ENCODE peak calls at places on chromosome 20, in ten cellular contexts. Z is brain microvascular endothelial cell, Q is IMR-90, G is adrenal gland, P is OCI-LY7, R is thoracic aorta, K is body of pancreas, D is left lung, B is ovary, H is SK-N-SH. V is an unnamed sample. For H3K36me3, the result is how much of the 10 kb centered on the place peaks cover.

GRCh38 chr20:34791289-34792020 is 34.0 kb downstream of the NCOA6 start:
- DNase-seq in Z (no peak), B (no peak), K (no peak), D (no peak), Q (peak), R (no peak), P (no peak), G (no peak), H (no peak), V (no peak)

GRCh38 chr20:41308290-41308691 is 9.2 kb downstream of the ZHX3 start:
- DNase-seq in R (no peak), G (no peak), B (no peak), P (no peak), H (no peak), Z (peak), Q (peak), D (no peak), K (no peak), V (no peak)

GRCh38 chr20:21583486-21584168 is 69.8 kb upstream of the NKX2-2 start:
- DNase-seq in K (no peak), P (no peak), D (no peak), R (no peak), B (no peak), Q (no peak), Z (no peak), G (no peak), H (no peak), V (no peak)

GRCh38 chr20:5890773-5891441 is 59.4 kb downstream of the TRMT6 start:
- DNase-seq in Z (no peak), H (no peak), B (no peak), D (no peak), G (no peak), K (no peak), Q (no peak), R (no peak), P (no peak), V (no peak)

GRCh38 chr20:62694868-62695267 is 13.8 kb upstream of the NTSR1 start:
- DNase-seq in H (no peak), B (no peak), K (no peak), R (no peak), Q (no peak), D (no peak), G (no peak), P (no peak), Z (no peak), V (no peak)

GRCh38 chr20:57389695-57390603 is 1.2 kb upstream of the RBM38 start:
- DNase-seq in D (peak), Z (no peak), H (no peak), P (no peak), Q (no peak), K (peak), R (no peak), G (peak), B (peak), V (peak)

GRCh38 chr20:59308493-59309201 is 8.2 kb downstream of the EDN3 start:
- DNase-seq in H (no peak), Q (no peak), R (no peak), P (no peak), G (no peak), K (peak), B (no peak), D (no peak), Z (no peak), V (no peak)

GRCh38 chr20:55472704-55473103 is 532.6 kb downstream of the CBLN4 start:
- DNase-seq in Z (no peak), B (no peak), P (peak), Q (no peak), K (no peak), R (no peak), G (no peak), D (no peak), H (no peak), V (no peak)

GRCh38 chr20:62427172-62428007 is at the start of gene RBBP8NL:
- DNase-seq in R (no peak), Z (no peak), Q (no peak), G (no peak), D (peak), B (no peak), H (no peak), K (peak), P (no peak), V (peak)

GRCh38 chr20:34559311-34560140 is 1.0 kb downstream of the MAP1LC3A start:
- DNase-seq in Q (no peak), Z (no peak), K (peak), H (peak), G (peak), B (peak), P (no peak), D (no peak), R (no peak), V (peak)

GRCh38 chr20:2817891-2818595 is 1.9 kb downstream of the TMEM239 start:
- DNase-seq in B (no peak), P (no peak), G (no peak), R (no peak), Z (no peak), K (peak), Q (no peak), H (peak), D (no peak), V (peak)

GRCh38 chr20:33662172-33662571 is at the start of gene C20orf144:
- DNase-seq in R (no peak), P (no peak), K (no peak), Z (no peak), D (no peak), H (no peak), B (peak), G (no peak), Q (no peak), V (no peak)

GRCh38 chr20:61042501-61043385 is 209.3 kb upstream of the CDH4 start:
- DNase-seq in B (no peak), Q (peak), K (no peak), D (no peak), H (no peak), Z (no peak), R (no peak), G (no peak), P (no peak), V (no peak)

GRCh38 chr20:48398506-48399449 is 429.0 kb downstream of the PREX1 start:
- DNase-seq in P (no peak), Z (no peak), H (no peak), R (no peak), Q (no peak), G (no peak), K (no peak), B (no peak), D (no peak), V (no peak)
- H3K27ac ChIP-seq in P (no peak), Z (no peak), H (peak), R (no peak), Q (no peak), G (no peak), K (peak), B (no peak), D (no peak), V (no peak)

GRCh38 chr20:49136817-49137571 is 51.1 kb downstream of the STAU1 start:
- DNase-seq in H (no peak), G (no peak), R (no peak), Z (no peak), P (no peak), B (no peak), Q (no peak), K (no peak), D (no peak), V (no peak)

GRCh38 chr20:49133571-49133970 is 54.6 kb downstream of the STAU1 start:
- DNase-seq in Z (no peak), R (no peak), H (no peak), B (no peak), K (no peak), D (no peak), P (no peak), Q (no peak), G (no peak), V (no peak)

GRCh38 chr20:49138431-49138830 is 49.7 kb downstream of the STAU1 start:
- DNase-seq in K (no peak), H (no peak), R (no peak), D (no peak), Q (no peak), P (no peak), B (no peak), G (no peak), Z (no peak), V (no peak)

DNA sequence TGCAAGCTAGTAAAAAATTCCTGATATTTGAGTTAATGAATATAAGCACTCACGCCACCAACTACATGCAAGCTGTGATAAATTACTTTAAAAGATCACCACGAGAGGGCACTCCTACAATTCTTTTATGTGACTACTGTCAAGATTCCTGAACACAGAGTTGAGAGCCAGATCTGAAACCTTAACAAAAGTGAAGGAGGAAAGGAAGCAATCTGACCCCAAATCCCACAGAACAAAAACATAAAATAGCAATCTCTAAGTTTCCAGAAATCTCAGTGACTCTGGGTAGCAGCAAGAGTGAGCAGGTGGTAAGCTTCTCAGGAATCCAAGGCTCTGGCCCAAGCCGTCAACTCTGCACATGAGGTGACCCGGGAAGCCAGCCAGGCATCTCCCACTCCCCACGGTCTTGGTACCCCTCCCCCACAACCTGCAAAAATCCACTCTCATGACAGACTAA is 55.1 kb downstream of the STAU1 start:
- DNase-seq in B (peak), D (no peak), G (peak), Q (peak), P (peak), R (no peak), Z (peak), H (peak), K (peak), V (no peak)
- H3K36me3 ChIP-seq in B (under half), D (half or more), G (under half), Q (under half), P (half or more), R (under half), Z (under half), H (under half), K (under half), V (under half)

DNA sequence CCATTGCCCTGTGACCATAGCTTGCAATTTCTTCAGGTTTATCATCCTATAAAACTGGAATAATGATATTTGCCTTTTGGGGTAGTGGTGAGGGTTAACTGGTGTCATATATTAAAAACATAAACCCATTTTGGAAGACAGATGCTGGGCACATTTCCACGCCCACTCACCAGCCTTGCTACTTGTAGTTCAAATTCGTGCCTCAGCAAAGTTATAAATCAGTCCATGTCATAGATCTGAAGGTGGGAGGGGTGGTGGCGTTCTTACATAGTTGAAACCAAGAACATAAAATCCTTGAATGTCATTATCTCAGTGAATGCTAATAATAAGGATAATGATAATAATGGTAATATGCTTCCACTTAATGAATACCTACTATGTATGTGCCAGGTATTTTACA is 9.4 kb upstream of the ELMO2 start:
- DNase-seq in Z (no peak), H (no peak), P (no peak), R (no peak), G (no peak), B (no peak), K (no peak), Q (no peak), D (no peak), V (no peak)
- TF ChIP-seq CTCF in Z (no peak), H (no peak), P (no peak), R (no peak), G (no peak), B (no peak), K (no peak), Q (no peak), D (no peak), V (no peak)

GRCh38 chr20:7836076-7836475 is 104.2 kb downstream of the HAO1 start:
- DNase-seq in P (no peak), B (no peak), D (no peak), H (no peak), Z (no peak), R (no peak), K (no peak), G (no peak), Q (no peak), V (no peak)

GRCh38 chr20:7843613-7844012 is 96.6 kb downstream of the HAO1 start:
- DNase-seq in B (no peak), H (no peak), R (no peak), G (peak), K (no peak), P (no peak), Q (peak), Z (no peak), D (no peak), V (no peak)

GRCh38 chr20:7841291-7841966 is 98.8 kb downstream of the HAO1 start:
- DNase-seq in K (no peak), G (no peak), H (no peak), R (no peak), B (no peak), P (no peak), D (no peak), Z (peak), Q (peak), V (no peak)

DNA sequence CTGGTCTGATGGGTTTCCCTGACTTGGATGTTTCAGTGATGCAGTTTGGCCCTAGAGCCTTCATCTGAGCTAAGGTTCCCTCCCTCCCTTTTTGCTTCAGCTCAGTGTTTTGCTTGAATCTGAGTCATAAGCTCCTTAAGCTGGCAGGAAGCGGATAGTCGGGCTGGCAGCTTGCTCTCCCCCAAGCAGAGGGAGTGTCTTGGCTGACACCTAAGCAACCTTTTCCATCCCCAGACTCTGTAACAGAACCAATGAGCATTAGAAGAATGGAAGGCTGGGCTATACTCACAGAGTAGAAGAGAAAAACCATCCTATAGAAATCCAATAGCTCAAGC is 98.3 kb downstream of the HAO1 start:
- DNase-seq in B (no peak), D (no peak), Z (peak), K (no peak), G (peak), Q (peak), H (no peak), P (no peak), R (no peak), V (no peak)
- H3K27ac ChIP-seq in B (no peak), D (no peak), Z (peak), K (no peak), G (no peak), Q (no peak), H (no peak), P (no peak), R (no peak), V (no peak)

GRCh38 chr20:25279403-25279802 is 31.5 kb downstream of the PYGB start:
- DNase-seq in P (no peak), D (no peak), K (no peak), Q (no peak), Z (no peak), B (no peak), G (no peak), H (no peak), R (no peak), V (no peak)

GRCh38 chr20:25278636-25279361 is 30.9 kb downstream of the PYGB start:
- DNase-seq in K (no peak), Q (no peak), P (no peak), Z (no peak), D (peak), G (peak), R (no peak), H (no peak), B (peak), V (peak)

GRCh38 chr20:25277051-25277801 is 29.3 kb downstream of the PYGB start:
- DNase-seq in D (peak), H (no peak), G (peak), Q (no peak), R (no peak), B (peak), P (no peak), Z (no peak), K (peak), V (no peak)

GRCh38 chr20:25276533-25277050 is 28.7 kb downstream of the PYGB start:
- DNase-seq in P (no peak), R (no peak), G (peak), B (peak), K (peak), D (peak), Q (no peak), H (no peak), Z (no peak), V (peak)

GRCh38 chr20:25277941-25278521 is 30.1 kb downstream of the PYGB start:
- DNase-seq in Q (no peak), H (no peak), R (no peak), K (peak), Z (no peak), D (peak), G (peak), B (no peak), P (no peak), V (peak)
- H3K36me3 ChIP-seq in Q (half or more), H (half or more), R (half or more), K (under half), Z (half or more), D (half or more), G (half or more), B (under half), P (under half), V (half or more)

DNA sequence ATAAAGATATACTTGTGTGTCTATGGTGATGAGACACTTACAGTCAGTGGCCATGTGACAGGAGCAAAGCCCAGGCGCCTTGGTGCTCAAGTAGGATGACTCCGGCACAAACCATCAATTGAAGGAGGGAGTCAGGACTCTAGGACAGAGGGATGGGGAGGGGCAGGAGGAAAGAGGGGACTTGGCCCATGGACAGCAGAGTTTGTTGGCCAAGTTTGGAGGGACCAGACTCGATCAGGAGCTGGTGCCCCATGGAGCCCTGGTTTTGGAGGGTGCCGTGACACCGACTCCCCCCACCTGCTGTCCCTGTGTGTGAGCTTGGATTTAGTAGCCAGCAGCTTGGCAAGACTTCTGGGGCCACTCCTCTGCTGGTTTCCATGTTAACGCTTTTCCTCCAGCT is 66.1 kb downstream of the ADNP start:
- DNase-seq in Q (no peak), P (no peak), K (no peak), G (no peak), B (no peak), Z (no peak), D (no peak), R (no peak), H (no peak), V (no peak)
- TF ChIP-seq CTCF in Q (no peak), P (no peak), K (no peak), G (no peak), B (no peak), Z (no peak), D (no peak), R (no peak), H (no peak), V (no peak)

DNA sequence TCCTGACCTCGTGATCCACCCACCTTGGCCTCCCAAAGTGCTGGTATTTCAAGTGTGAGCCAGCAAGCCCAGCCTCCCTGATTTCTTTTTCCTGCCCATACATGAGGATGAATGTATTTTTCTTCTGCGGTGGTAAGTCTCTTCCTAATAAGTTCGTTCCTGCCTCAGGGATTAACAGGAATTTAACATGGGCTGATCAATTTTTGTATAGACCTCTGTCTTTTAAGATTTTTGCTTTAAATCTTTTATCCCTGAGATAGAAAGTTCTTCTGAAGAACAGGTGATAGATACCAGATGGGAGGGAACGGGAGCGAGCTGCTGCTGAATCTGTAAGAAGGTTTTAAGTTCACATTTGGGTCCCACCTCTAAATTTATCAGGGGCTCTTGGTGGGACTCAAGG is 7.0 kb upstream of the ZNFX1 start:
- DNase-seq in Q (no peak), Z (no peak), H (no peak), B (no peak), P (no peak), R (no peak), G (no peak), D (no peak), K (no peak), V (no peak)
- H3K27ac ChIP-seq in Q (no peak), Z (no peak), H (no peak), B (no peak), P (no peak), R (no peak), G (no peak), D (no peak), K (no peak), V (no peak)

DNA sequence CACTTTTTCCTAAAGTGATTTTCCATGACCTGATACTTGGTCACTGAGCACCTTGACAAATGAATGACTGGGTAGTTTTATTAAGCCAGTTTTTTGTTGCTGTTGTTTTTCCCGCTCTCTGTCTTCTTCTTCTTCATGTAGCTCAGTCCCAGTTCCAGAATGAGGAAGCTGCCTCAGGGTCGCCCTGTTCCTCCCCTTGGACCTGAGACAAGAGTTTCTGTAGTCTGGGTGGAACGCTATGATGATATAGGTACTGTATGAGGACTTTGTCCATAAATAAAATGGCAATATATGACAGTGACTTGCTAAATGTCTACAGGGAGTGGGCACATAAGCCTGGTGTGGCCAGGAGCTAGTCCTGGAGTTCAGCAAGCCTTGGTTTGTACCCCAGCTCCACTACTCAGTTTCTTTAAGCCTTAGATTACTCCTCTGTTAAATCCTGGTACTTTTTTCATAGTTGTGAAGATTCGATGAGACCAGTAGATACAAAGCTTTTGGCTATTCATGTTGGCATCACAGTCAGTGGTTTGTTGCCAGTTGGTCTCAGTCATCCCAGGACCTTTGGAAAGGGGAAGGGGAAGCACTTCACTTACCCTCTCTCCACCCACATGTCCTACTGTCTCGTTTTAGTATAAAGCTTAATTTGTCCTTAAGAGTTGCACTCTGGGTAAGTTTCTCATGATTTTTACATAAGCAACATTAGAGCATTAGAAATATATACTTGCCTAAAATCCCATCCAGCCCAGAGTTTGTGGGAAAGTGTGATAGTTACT is 11.1 kb upstream of the ADIG start:
- DNase-seq in P (no peak), R (no peak), G (no peak), Z (no peak), B (no peak), K (no peak), Q (no peak), D (no peak), H (no peak), V (no peak)
- H3K36me3 ChIP-seq in P (half or more), R (under half), G (half or more), Z (under half), B (under half), K (under half), Q (under half), D (half or more), H (half or more), V (under half)